ENCODE peak calls at places on chromosomes 11 and 22, in seven cellular contexts. C is ovary, V is adrenal gland, I is body of pancreas, A is Peyer's patch, X is lower leg skin, Q is GM12891. D is an unnamed sample.

GRCh38 chr11:107179829-107180228 is 161.6 kb upstream of the GUCY1A2 start:
- DNase-seq in I (no peak), C (no peak), Q (no peak), X (no peak), V (no peak), A (no peak), D (no peak)

GRCh38 chr11:128336203-128336602 is 251.2 kb downstream of the ETS1 start:
- DNase-seq in C (no peak), X (no peak), A (no peak), I (peak), Q (no peak), V (peak), D (peak)

GRCh38 chr11:107733518-107733917 is 21.7 kb upstream of the SLN start:
- DNase-seq in Q (no peak), X (no peak), I (no peak), A (no peak), V (no peak), C (no peak), D (no peak)

GRCh38 chr11:129950319-129951034 is 52.2 kb downstream of the PRDM10 start:
- DNase-seq in X (peak), V (peak), A (no peak), I (peak), Q (no peak), C (no peak), D (peak)

GRCh38 chr11:100927579-100927978 is 202.0 kb downstream of the PGR start:
- DNase-seq in A (no peak), X (no peak), Q (no peak), I (no peak), V (no peak), C (no peak), D (no peak)

GRCh38 chr11:13384837-13385417 is 78.1 kb downstream of the BTBD10 start:
- DNase-seq in X (no peak), I (peak), Q (no peak), V (peak), C (peak), A (no peak), D (no peak)

GRCh38 chr11:14764899-14765527 is 121.4 kb downstream of the PDE3B start:
- DNase-seq in A (no peak), C (no peak), Q (peak), I (no peak), X (no peak), V (no peak), D (no peak)

GRCh38 chr11:112509300-112509699 is 248.6 kb upstream of the PLET1 start:
- DNase-seq in A (no peak), C (no peak), Q (no peak), V (no peak), X (no peak), I (no peak), D (no peak)

GRCh38 chr22:41352058-41352457 is 29.7 kb upstream of the TEF start:
- DNase-seq in C (no peak), I (no peak), V (no peak), A (no peak), Q (no peak), X (no peak), D (no peak)

GRCh38 chr22:30781271-30781875 is 86.7 kb downstream of the OSBP2 start:
- DNase-seq in V (no peak), A (no peak), C (no peak), Q (no peak), X (no peak), I (no peak), D (no peak)

GRCh38 chr11:61041755-61042518 is 60.4 kb upstream of the CD5 start:
- DNase-seq in A (no peak), I (peak), C (peak), Q (peak), X (no peak), V (no peak), D (no peak)

GRCh38 chr11:61042537-61042936 is 59.8 kb upstream of the CD5 start:
- DNase-seq in X (no peak), C (no peak), V (no peak), Q (no peak), A (no peak), I (no peak), D (no peak)

GRCh38 chr11:61045271-61045670 is 57.0 kb upstream of the CD5 start:
- DNase-seq in A (no peak), C (no peak), I (no peak), V (no peak), Q (no peak), X (no peak), D (no peak)

GRCh38 chr11:61037694-61038093 is 64.6 kb upstream of the CD5 start:
- DNase-seq in I (peak), A (no peak), C (peak), V (no peak), Q (no peak), X (no peak), D (no peak)

GRCh38 chr11:61042961-61043540 is 59.2 kb upstream of the CD5 start:
- DNase-seq in C (no peak), I (no peak), Q (no peak), V (no peak), A (no peak), X (no peak), D (no peak)
- TF ChIP-seq POLR2A in C (no peak), I (no peak), Q (no peak), V (no peak), A (no peak), X (no peak), D (no peak)

GRCh38 chr11:68881320-68881719 is 22.3 kb downstream of the MRPL21 start:
- DNase-seq in C (no peak), I (no peak), V (no peak), X (no peak), Q (no peak), A (no peak), D (no peak)
- TF ChIP-seq POLR2A in C (no peak), I (no peak), V (no peak), X (no peak), Q (no peak), A (no peak), D (no peak)

GRCh38 chr11:65538232-65538914 is 13.5 kb downstream of the SCYL1 start:
- DNase-seq in V (peak), A (no peak), X (no peak), Q (no peak), C (peak), I (no peak), D (no peak)

GRCh38 chr11:65537620-65538231 is 12.8 kb downstream of the SCYL1 start:
- DNase-seq in C (peak), I (no peak), A (no peak), Q (no peak), V (peak), X (no peak), D (no peak)

GRCh38 chr11:65538915-65539374 is 14.1 kb downstream of the SCYL1 start:
- DNase-seq in C (no peak), X (no peak), I (no peak), Q (no peak), V (peak), A (no peak), D (no peak)

GRCh38 chr11:65536412-65537295 is 11.8 kb downstream of the SCYL1 start:
- DNase-seq in A (no peak), V (no peak), X (no peak), I (no peak), C (no peak), Q (no peak), D (no peak)

GRCh38 chr11:65537296-65537597 is 12.4 kb downstream of the SCYL1 start:
- DNase-seq in X (no peak), V (no peak), I (no peak), A (no peak), Q (no peak), C (no peak), D (no peak)
- TF ChIP-seq POLR2A in X (no peak), V (no peak), I (no peak), A (no peak), Q (no peak), C (no peak), D (no peak)

DNA sequence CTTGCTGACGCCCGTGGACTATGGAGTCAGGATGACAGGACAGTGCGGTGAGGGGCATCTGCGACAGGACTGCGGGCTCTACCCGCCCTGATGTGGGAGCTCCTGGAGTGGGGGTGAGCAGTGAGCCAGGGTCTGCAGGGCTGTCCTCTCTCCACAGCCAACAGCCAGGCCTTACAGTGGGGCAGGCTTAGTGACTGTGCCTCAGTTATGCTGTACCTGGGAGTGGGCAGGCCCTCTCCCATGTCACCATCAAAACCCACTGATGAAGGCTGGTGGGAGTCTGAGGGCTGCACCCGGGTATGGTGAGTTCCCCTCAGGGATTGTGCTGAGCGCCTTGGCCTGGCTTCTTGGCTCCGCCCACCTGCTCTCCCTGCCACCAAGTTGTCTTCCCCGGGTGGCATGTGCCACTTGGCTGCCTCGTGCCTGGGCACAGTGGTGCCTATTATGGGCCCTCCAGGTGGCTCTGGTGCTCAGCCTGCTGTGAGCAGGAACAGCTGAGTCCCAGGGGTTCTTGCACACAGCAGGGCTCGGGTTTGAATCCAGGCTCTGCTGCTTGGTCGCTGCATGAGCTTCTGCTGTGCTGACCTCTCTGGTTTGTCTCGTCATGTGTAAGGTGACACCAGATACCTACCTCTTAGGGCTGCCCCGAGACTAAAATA is 4.1 kb upstream of the TRIOBP start:
- DNase-seq in Q (no peak), A (no peak), C (no peak), I (no peak), X (no peak), V (no peak), D (no peak)
- TF ChIP-seq POLR2A in Q (peak), A (no peak), C (no peak), I (no peak), X (no peak), V (no peak), D (no peak)

GRCh38 chr22:22158965-22159364 is 85.6 kb upstream of the VPREB1 start:
- DNase-seq in X (no peak), C (no peak), A (no peak), V (no peak), I (no peak), Q (no peak), D (no peak)

GRCh38 chr22:22159384-22159783 is 85.2 kb upstream of the VPREB1 start:
- DNase-seq in A (no peak), X (no peak), Q (no peak), V (no peak), I (no peak), C (no peak), D (no peak)

GRCh38 chr22:22158207-22158816 is 86.3 kb upstream of the VPREB1 start:
- DNase-seq in Q (no peak), X (no peak), C (no peak), A (no peak), V (no peak), I (no peak), D (no peak)

GRCh38 chr22:22164541-22165272 is 79.9 kb upstream of the VPREB1 start:
- DNase-seq in C (no peak), X (no peak), V (no peak), A (no peak), I (no peak), Q (no peak), D (no peak)

DNA sequence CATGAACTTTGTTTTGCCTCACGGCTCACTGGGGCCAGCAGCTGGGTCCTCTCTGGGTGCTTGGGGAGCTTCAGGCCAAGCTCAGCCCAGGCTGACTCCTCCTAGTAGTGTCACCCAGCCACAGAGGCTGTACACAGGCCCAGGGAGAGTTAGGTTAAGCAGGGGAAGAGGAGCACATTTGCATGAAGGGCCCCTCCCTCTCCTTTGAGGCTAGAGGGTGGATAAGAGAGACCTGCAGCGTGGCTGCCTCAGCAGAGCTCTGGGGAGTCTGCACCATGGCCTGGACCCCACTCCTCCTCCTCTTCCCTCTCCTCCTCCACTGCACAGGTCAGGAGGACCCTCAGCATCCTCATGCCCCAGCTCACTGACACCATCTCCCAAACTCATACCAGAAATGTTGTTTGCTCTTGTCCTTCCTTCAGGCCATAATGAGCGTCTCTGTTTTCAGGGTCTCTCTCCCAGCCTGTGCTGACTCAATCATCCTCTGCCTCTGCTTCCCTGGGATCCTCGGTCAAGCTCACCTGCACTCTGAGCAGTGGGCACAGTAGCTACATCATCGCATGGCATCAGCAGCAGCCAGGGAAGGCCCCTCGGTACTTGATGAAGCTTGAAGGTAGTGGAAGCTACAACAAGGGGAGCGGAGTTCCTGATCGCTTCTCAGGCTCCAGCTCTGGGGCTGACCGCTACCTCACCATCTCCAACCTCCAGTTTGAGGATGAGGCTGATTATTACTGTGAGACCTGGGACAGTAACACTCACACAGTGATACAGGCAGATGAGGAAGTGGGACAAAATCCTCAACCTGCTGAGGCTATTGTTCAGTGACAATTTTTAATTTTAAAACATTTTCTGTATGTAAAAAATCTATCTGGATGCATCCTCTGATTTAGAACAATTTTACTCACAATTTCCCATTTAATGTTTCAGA is 82.4 kb upstream of the VPREB1 start:
- DNase-seq in Q (peak), C (no peak), V (no peak), A (no peak), X (no peak), I (no peak), D (no peak)
- TF ChIP-seq POLR2A in Q (peak), C (no peak), V (no peak), A (no peak), X (no peak), I (no peak), D (no peak)

GRCh38 chr22:18091916-18092526 is 14.2 kb downstream of the PEX26 start:
- DNase-seq in Q (no peak), C (peak), V (peak), A (peak), X (peak), I (peak), D (peak)

GRCh38 chr22:18091478-18091877 is 13.7 kb downstream of the PEX26 start:
- DNase-seq in I (no peak), C (no peak), A (no peak), Q (no peak), V (no peak), X (no peak), D (peak)

GRCh38 chr22:18093661-18094060 is 15.9 kb downstream of the PEX26 start:
- DNase-seq in X (no peak), I (no peak), V (no peak), C (no peak), A (no peak), Q (no peak), D (no peak)

GRCh38 chr22:18088825-18089568 is 11.2 kb downstream of the PEX26 start:
- DNase-seq in I (peak), X (no peak), Q (no peak), V (peak), C (no peak), A (no peak), D (no peak)

DNA sequence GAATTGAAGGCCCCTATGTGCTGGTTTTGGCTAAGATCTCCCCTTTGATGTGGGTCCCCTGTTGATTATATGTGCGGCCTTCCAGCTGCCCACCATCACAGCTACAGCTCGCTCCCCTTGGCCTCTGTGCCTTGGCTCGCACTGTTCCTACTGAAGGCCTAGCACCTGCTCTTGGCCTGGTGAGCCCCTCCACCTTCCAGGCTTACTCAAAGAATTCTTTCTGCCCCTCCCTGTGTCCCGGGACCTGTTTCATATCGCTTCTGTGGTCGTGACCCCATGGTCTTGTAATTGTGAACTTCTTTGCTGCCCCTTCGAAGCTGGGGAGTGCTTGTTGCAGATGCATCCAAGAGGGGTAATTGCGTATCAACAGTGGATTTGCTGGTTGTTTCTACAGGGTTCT is 12.5 kb downstream of the PEX26 start:
- DNase-seq in Q (no peak), V (no peak), X (no peak), I (no peak), C (no peak), A (no peak), D (no peak)
- TF ChIP-seq POLR2A in Q (no peak), V (no peak), X (no peak), I (no peak), C (no peak), A (no peak), D (no peak)

GRCh38 chr11:10808553-10809372 is at the start of gene EIF4G2:
- DNase-seq in A (peak), I (peak), C (peak), V (peak), X (peak), Q (peak), D (peak)
- TF ChIP-seq POLR2A in A (peak), I (peak), C (peak), V (peak), X (no peak), Q (peak), D (peak)